ENCODE peak calls at places on chromosomes 5 and 9, in five cellular contexts. L is GM23338, C is IMR-90, D is aorta, N is stomach. S is an unnamed sample.

GRCh38 chr5:159805021-159805420 is 111.3 kb upstream of the ADRA1B start:
- DNase-seq in L (no peak), N (no peak), D (peak; percentile 75), C (no peak), S (no peak)

GRCh38 chr9:32508728-32509127 is 17.3 kb downstream of the RIGI start:
- DNase-seq in D (no peak), N (no peak), L (peak; percentile 58), C (no peak), S (no peak)

GRCh38 chr9:113933188-113933587 is 57.1 kb downstream of the ZNF618 start:
- DNase-seq in N (no peak), D (peak; percentile 78), L (no peak), C (no peak), S (no peak)

GRCh38 chr5:178280631-178281030 is 48.0 kb upstream of the PHYKPL start:
- DNase-seq in L (no peak), C (no peak), N (no peak), D (peak; percentile 44), S (no peak)

GRCh38 chr5:1934056-1934394 is 51.3 kb upstream of the IRX4 start:
- DNase-seq in N (no peak), L (no peak), D (no peak), C (no peak), S (no peak)

GRCh38 chr5:71922584-71923106 is 184.6 kb upstream of the MAP1B start:
- DNase-seq in N (no peak), C (peak; percentile 64), L (no peak), D (no peak), S (peak; percentile 52)

GRCh38 chr5:134577022-134577795 is 51.7 kb downstream of the JADE2 start:
- DNase-seq in C (peak; percentile 83), L (no peak), N (no peak), D (peak; percentile 40), S (no peak)

GRCh38 chr9:15306068-15306756 is 804 bp downstream of the TTC39B start:
- DNase-seq in C (peak; percentile 56), N (peak; percentile 83), L (peak; percentile 73), D (peak; percentile 77), S (peak; percentile 84)

GRCh38 chr5:39716532-39716971 is 291.8 kb upstream of the DAB2 start:
- DNase-seq in C (peak; percentile 46), L (peak; percentile 81), N (peak; percentile 58), D (peak; percentile 42), S (peak; percentile 53)

GRCh38 chr9:130088056-130088455 is 34.4 kb downstream of the GPR107 start:
- DNase-seq in C (no peak), N (no peak), D (no peak), L (no peak), S (no peak)

GRCh38 chr5:61048534-61048933 is 103.5 kb downstream of the NDUFAF2 start:
- DNase-seq in N (no peak), D (no peak), L (no peak), C (peak; percentile 92), S (no peak)

GRCh38 chr9:109232449-109232848 is 65.4 kb upstream of the FRRS1L start:
- DNase-seq in C (peak; percentile 61), N (no peak), L (no peak), D (no peak), S (no peak)

GRCh38 chr5:20972419-20972925 is 984.5 kb upstream of the CDH18 start:
- DNase-seq in D (no peak), N (no peak), C (peak; percentile 1), L (peak; percentile 68), S (no peak)

GRCh38 chr9:71685394-71685793 is 82.9 kb downstream of the CEMIP2 start:
- DNase-seq in C (peak; percentile 10), D (no peak), N (no peak), L (no peak), S (peak; percentile 61)

GRCh38 chr5:82314964-82315728 is 37.0 kb upstream of the RPS23 start:
- DNase-seq in N (no peak), D (no peak), C (peak; percentile 61), L (no peak), S (no peak)

GRCh38 chr5:38540348-38540747 is 16.1 kb downstream of the LIFR start:
- DNase-seq in N (no peak), L (no peak), D (peak; percentile 55), C (no peak), S (no peak)

GRCh38 chr9:120397453-120397852 is 182.5 kb downstream of the CDK5RAP2 start:
- DNase-seq in L (no peak), D (no peak), C (no peak), N (no peak), S (no peak)

GRCh38 chr5:148904440-148904839 is 78.0 kb downstream of the ADRB2 start:
- DNase-seq in L (no peak), C (no peak), D (peak; percentile 76), N (peak; percentile 77), S (no peak)

GRCh38 chr9:115850548-115851304 is 302.9 kb upstream of the PAPPA start:
- DNase-seq in N (no peak), L (no peak), C (peak; percentile 84), D (no peak), S (no peak)

GRCh38 chr5:158621381-158621780 is 478.3 kb downstream of the EBF1 start:
- DNase-seq in D (no peak), L (no peak), N (no peak), C (no peak), S (no peak)

DNA sequence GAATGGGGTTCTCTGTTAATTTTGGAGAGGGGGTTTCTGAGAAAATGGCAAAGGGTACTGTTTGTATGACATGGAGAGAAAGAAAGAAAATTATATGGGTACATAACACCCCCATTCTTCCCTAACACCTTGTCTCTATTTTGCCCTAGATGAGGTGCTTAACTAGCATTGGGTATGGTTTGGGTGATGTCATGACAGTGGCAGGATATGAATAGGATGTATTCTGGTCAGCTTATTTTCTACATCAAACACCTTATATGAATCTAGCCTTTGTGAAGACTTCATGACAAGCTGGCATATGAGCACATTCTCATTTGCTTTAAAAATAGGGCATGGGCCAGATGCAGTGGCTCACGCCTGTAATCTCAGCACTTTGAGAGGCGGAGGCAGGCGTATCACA is 58.6 kb downstream of the LNPEP start:
- DNase-seq in L (no peak), D (no peak), C (no peak), N (no peak), S (no peak)
- H3K36me3 ChIP-seq in L (no peaks in the 10 kb centered on the region), D (no peaks in the 10 kb centered on the region), C (peaks cover 1% of the 10 kb centered on the region), N (peaks cover 52% of the 10 kb centered on the region), S (peaks cover 13% of the 10 kb centered on the region)

DNA sequence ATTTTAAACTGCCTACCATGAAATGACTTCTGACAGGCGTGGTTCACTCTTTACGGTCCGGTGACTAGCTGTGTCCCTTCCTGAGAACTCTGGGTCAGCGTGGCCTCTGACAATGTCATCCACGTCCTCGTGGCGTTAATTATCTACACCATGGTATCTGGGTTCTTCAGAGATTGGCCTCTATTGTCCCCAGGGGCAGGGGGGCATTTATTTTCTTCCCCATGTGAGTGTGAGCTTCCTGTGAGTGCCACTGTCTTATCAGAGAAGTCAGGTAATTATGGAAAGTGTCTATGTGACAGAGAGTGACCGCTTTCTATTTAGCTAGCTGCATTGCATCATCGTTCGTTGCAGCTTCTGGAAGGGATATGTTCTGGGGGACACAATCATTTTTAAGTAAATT is 77.2 kb downstream of the FBXL7 start:
- DNase-seq in C (no peak), N (no peak), D (no peak), L (no peak), S (no peak)
- H3K4me1 ChIP-seq in C (peaks cover 12% of the 10 kb centered on the region), N (no peaks in the 10 kb centered on the region), D (no peaks in the 10 kb centered on the region), L (peaks cover 8% of the 10 kb centered on the region), S (no peaks in the 10 kb centered on the region)

DNA sequence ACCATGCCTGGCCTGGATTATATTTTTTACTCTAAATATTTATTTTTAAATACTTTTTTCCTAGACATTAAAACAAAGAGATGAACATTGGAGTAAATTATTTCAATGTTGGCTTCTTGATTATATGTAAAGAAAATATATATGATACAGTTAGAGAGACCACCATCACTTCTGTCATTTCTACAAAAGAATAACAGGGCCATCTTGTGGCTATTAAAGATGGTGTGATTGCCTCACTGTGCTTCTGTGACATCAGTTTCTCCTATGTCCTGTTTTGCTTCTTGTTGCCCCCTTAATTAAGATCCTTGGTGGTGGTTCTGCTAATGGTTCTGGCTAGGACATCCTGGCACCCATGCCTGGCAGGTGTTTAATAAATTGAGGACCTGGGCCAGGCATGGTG is 32.9 kb downstream of the NDFIP1 start:
- DNase-seq in N (no peak), L (no peak), C (no peak), D (no peak), S (no peak)
- H3K36me3 ChIP-seq in N (peaks cover 93% of the 10 kb centered on the region), L (peaks cover 3% of the 10 kb centered on the region), C (peaks cover 22% of the 10 kb centered on the region), D (peaks cover 3% of the 10 kb centered on the region), S (no peaks in the 10 kb centered on the region)

GRCh38 chr5:80217667-80218066 is 38.2 kb downstream of the SERINC5 start:
- DNase-seq in N (no peak), C (no peak), L (no peak), D (no peak), S (no peak)
- H3K4me1 ChIP-seq in N (peaks cover 45% of the 10 kb centered on the region), C (peaks cover 2% of the 10 kb centered on the region), L (peaks cover 70% of the 10 kb centered on the region), D (no peaks in the 10 kb centered on the region), S (no peaks in the 10 kb centered on the region)

DNA sequence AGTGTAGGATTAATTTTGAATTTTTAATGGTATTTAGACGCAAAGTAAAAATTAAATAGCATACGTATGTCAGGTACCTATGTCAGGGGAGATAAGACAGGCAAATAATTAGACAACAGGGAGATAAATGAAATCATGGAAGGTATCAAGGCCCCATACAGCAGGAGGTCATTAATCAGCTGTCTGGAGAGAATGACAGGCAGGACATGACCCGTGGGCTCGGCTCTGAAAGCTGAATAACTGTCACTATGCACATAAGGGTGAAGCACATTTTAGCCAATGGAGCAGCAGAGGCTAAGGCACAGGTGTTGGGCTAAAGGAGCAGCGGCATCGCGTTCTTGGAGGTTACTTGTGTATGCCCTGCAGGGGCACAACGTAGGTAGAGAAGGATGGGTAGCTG is 11.9 kb downstream of the SLC25A51 start:
- DNase-seq in L (no peak), N (no peak), D (no peak), C (no peak), S (no peak)
- H3K36me3 ChIP-seq in L (peaks cover 4% of the 10 kb centered on the region), N (peaks cover 79% of the 10 kb centered on the region), D (peaks cover 2% of the 10 kb centered on the region), C (peaks cover 27% of the 10 kb centered on the region), S (peaks cover 12% of the 10 kb centered on the region)

DNA sequence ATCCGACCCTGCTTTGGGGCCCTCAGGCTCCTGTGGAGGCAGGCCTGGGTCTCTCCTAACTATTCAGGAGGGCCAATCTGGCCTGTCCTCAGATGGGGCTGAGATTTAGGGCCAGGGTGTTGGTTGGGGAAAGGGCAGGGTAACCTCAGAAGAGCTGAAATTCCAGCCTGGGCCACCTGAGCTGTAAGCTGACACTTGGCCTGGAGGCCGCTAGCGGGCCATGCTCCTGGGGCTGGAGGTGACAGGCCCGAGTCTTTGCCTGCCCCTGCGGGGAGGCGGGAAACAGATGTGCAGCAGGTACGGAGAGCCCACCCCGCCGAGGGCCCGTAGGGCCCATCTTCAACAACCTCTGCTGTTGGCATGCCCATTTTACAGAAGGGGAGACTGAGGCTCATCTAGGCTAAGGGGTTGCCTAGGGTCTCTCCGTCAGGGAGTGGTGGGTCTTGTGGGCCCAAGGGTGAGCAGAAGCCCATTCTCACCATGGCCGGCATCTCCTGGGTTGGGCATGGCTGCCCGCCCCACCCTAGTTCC is 69.5 kb downstream of the RXRA start:
- DNase-seq in D (no peak), N (no peak), L (no peak), C (no peak), S (no peak)
- H3K4me1 ChIP-seq in D (no peaks in the 10 kb centered on the region), N (peaks cover 65% of the 10 kb centered on the region), L (no peaks in the 10 kb centered on the region), C (no peaks in the 10 kb centered on the region), S (no peaks in the 10 kb centered on the region)